ENCODE peak calls at places on chromosomes 2 and 18, in nine cellular contexts. One of them, this sample, is unnamed.

GRCh38 chr2:189153608-189154007 is 26.0 kb downstream of the COL5A2 start:
- DNase-seq in T-cell: no peak
- DNase-seq in A172: no peak
- DNase-seq in NCI-H774: no peak
- DNase-seq in activated CD4-positive, alpha-beta T cell treated with anti-CD3 and anti-CD28 coated beads, Interleukin-2, amount 50 U/mL, for 1 hour: no peak
- DNase-seq in fibroblast of lung: peak; percentile 65
- DNase-seq in activated naive CD4-positive, alpha-beta T cell: no peak
- DNase-seq in ACHN: no peak
- DNase-seq in stromal cell of bone marrow: peak; percentile 73
- DNase-seq in this sample: no peak

GRCh38 chr2:53051157-53051556 is 716.4 kb upstream of the CHAC2 start:
- DNase-seq in T-cell: no peak
- DNase-seq in A172: no peak
- DNase-seq in NCI-H774: no peak
- DNase-seq in activated CD4-positive, alpha-beta T cell treated with anti-CD3 and anti-CD28 coated beads, Interleukin-2, amount 50 U/mL, for 1 hour: no peak
- DNase-seq in fibroblast of lung: no peak
- DNase-seq in activated naive CD4-positive, alpha-beta T cell: no peak
- DNase-seq in ACHN: no peak
- DNase-seq in stromal cell of bone marrow: no peak
- DNase-seq in this sample: no peak

GRCh38 chr2:12330916-12331315 is 385.8 kb upstream of the TRIB2 start:
- DNase-seq in T-cell: no peak
- DNase-seq in A172: peak; percentile 73
- DNase-seq in NCI-H774: no peak
- DNase-seq in activated CD4-positive, alpha-beta T cell treated with anti-CD3 and anti-CD28 coated beads, Interleukin-2, amount 50 U/mL, for 1 hour: no peak
- DNase-seq in fibroblast of lung: peak; percentile 82
- DNase-seq in activated naive CD4-positive, alpha-beta T cell: no peak
- DNase-seq in ACHN: peak; percentile 56
- DNase-seq in stromal cell of bone marrow: no peak
- DNase-seq in this sample: no peak

GRCh38 chr2:61178603-61179545 is 16.9 kb downstream of the C2orf74 start:
- DNase-seq in T-cell: no peak
- DNase-seq in A172: peak; percentile 28
- DNase-seq in NCI-H774: no peak
- DNase-seq in activated CD4-positive, alpha-beta T cell treated with anti-CD3 and anti-CD28 coated beads, Interleukin-2, amount 50 U/mL, for 1 hour: no peak
- DNase-seq in fibroblast of lung: peak; percentile 37
- DNase-seq in activated naive CD4-positive, alpha-beta T cell: no peak
- DNase-seq in ACHN: peak; percentile 16
- DNase-seq in stromal cell of bone marrow: no peak
- DNase-seq in this sample: peak; percentile 28

GRCh38 chr2:75277111-75277510 is 77.8 kb upstream of the TACR1 start:
- DNase-seq in T-cell: no peak
- DNase-seq in A172: peak; percentile 67
- DNase-seq in NCI-H774: no peak
- DNase-seq in activated CD4-positive, alpha-beta T cell treated with anti-CD3 and anti-CD28 coated beads, Interleukin-2, amount 50 U/mL, for 1 hour: no peak
- DNase-seq in fibroblast of lung: peak; percentile 77
- DNase-seq in activated naive CD4-positive, alpha-beta T cell: no peak
- DNase-seq in ACHN: peak; percentile 16
- DNase-seq in stromal cell of bone marrow: peak; percentile 49
- DNase-seq in this sample: no peak

GRCh38 chr2:37790462-37790861 is 119.0 kb upstream of the CDC42EP3 start:
- DNase-seq in T-cell: no peak
- DNase-seq in A172: no peak
- DNase-seq in NCI-H774: no peak
- DNase-seq in activated CD4-positive, alpha-beta T cell treated with anti-CD3 and anti-CD28 coated beads, Interleukin-2, amount 50 U/mL, for 1 hour: no peak
- DNase-seq in fibroblast of lung: no peak
- DNase-seq in activated naive CD4-positive, alpha-beta T cell: no peak
- DNase-seq in ACHN: no peak
- DNase-seq in stromal cell of bone marrow: no peak
- DNase-seq in this sample: no peak

GRCh38 chr2:182971820-182972547 is 66.3 kb downstream of the NCKAP1 start:
- DNase-seq in T-cell: no peak
- DNase-seq in A172: no peak
- DNase-seq in NCI-H774: no peak
- DNase-seq in activated CD4-positive, alpha-beta T cell treated with anti-CD3 and anti-CD28 coated beads, Interleukin-2, amount 50 U/mL, for 1 hour: no peak
- DNase-seq in fibroblast of lung: no peak
- DNase-seq in activated naive CD4-positive, alpha-beta T cell: no peak
- DNase-seq in ACHN: no peak
- DNase-seq in stromal cell of bone marrow: no peak
- DNase-seq in this sample: no peak

GRCh38 chr18:37524546-37525301 is 40.9 kb downstream of the CELF4 start:
- DNase-seq in T-cell: no peak
- DNase-seq in A172: no peak
- DNase-seq in NCI-H774: no peak
- DNase-seq in activated CD4-positive, alpha-beta T cell treated with anti-CD3 and anti-CD28 coated beads, Interleukin-2, amount 50 U/mL, for 1 hour: no peak
- DNase-seq in fibroblast of lung: no peak
- DNase-seq in activated naive CD4-positive, alpha-beta T cell: no peak
- DNase-seq in ACHN: no peak
- DNase-seq in stromal cell of bone marrow: no peak
- DNase-seq in this sample: no peak

GRCh38 chr2:11775384-11775783 is 29.0 kb downstream of the LPIN1 start:
- DNase-seq in T-cell: no peak
- DNase-seq in A172: no peak
- DNase-seq in NCI-H774: no peak
- DNase-seq in activated CD4-positive, alpha-beta T cell treated with anti-CD3 and anti-CD28 coated beads, Interleukin-2, amount 50 U/mL, for 1 hour: no peak
- DNase-seq in fibroblast of lung: peak; percentile 51
- DNase-seq in activated naive CD4-positive, alpha-beta T cell: no peak
- DNase-seq in ACHN: no peak
- DNase-seq in stromal cell of bone marrow: no peak
- DNase-seq in this sample: no peak

GRCh38 chr2:207481924-207482323 is 47.8 kb upstream of the CREB1 start:
- DNase-seq in T-cell: no peak
- DNase-seq in A172: no peak
- DNase-seq in NCI-H774: no peak
- DNase-seq in activated CD4-positive, alpha-beta T cell treated with anti-CD3 and anti-CD28 coated beads, Interleukin-2, amount 50 U/mL, for 1 hour: no peak
- DNase-seq in fibroblast of lung: no peak
- DNase-seq in activated naive CD4-positive, alpha-beta T cell: no peak
- DNase-seq in ACHN: no peak
- DNase-seq in stromal cell of bone marrow: no peak
- DNase-seq in this sample: peak; percentile 34

This sample was measured in body of pancreas.